ENCODE peak calls at places on chromosomes 2 and 18, in seven cellular contexts. G, M, D, A, X, S and B are unnamed samples.

GRCh38 chr2:20634430-20635095 is 16.3 kb downstream of the HS1BP3 start:
- DNase-seq in G (no peak), S (no peak), A (peak; percentile 6), X (peak; percentile 71), D (no peak), M (peak; percentile 42), B (no peak)

GRCh38 chr2:8154936-8155335 is 526.9 kb upstream of the ID2 start:
- DNase-seq in A (no peak), X (no peak), D (no peak), M (no peak), G (peak; percentile 38), S (no peak), B (no peak)

GRCh38 chr18:35050004-35050623 is 8.9 kb downstream of the MAPRE2 start:
- DNase-seq in A (no peak), D (no peak), S (no peak), X (no peak), G (no peak), M (no peak), B (no peak)

GRCh38 chr2:240914645-240915525 is 8.7 kb downstream of the CROCC2 start:
- DNase-seq in A (no peak), S (no peak), M (peak; percentile 17), D (no peak), G (no peak), X (no peak), B (no peak)

GRCh38 chr2:120893874-120894584 is 158.4 kb downstream of the GLI2 start:
- DNase-seq in S (no peak), D (no peak), G (no peak), A (no peak), X (no peak), M (no peak), B (no peak)

GRCh38 chr18:29164993-29165599 is 988.2 kb upstream of the CDH2 start:
- DNase-seq in D (no peak), G (no peak), A (peak; percentile 63), S (peak; percentile 96), M (no peak), X (no peak), B (peak; percentile 79)

GRCh38 chr2:224576098-224576715 is 9.0 kb downstream of the CUL3 start:
- DNase-seq in A (no peak), M (no peak), S (no peak), G (no peak), X (no peak), D (no peak), B (no peak)

GRCh38 chr2:128632491-128632780 is 313.8 kb upstream of the HS6ST1 start:
- DNase-seq in M (no peak), D (no peak), A (no peak), S (no peak), X (peak; percentile 28), G (no peak), B (no peak)

GRCh38 chr18:79402977-79403722 is 7.4 kb downstream of the NFATC1 start:
- DNase-seq in D (no peak), G (no peak), M (peak; percentile 89), X (peak; percentile 78), A (no peak), S (no peak), B (peak; percentile 68)

GRCh38 chr2:192498747-192499146 is 304.0 kb upstream of the TMEFF2 start:
- DNase-seq in S (peak; percentile 6), M (no peak), D (no peak), X (no peak), A (no peak), G (no peak), B (no peak)

GRCh38 chr2:231696004-231696367 is 12.3 kb upstream of the PTMA start:
- DNase-seq in M (no peak), A (no peak), X (no peak), D (no peak), G (no peak), S (no peak), B (peak; percentile 91)

GRCh38 chr18:55420665-55420964 is 167.4 kb downstream of the TCF4 start:
- DNase-seq in X (no peak), A (no peak), M (no peak), G (no peak), S (no peak), D (no peak), B (no peak)

GRCh38 chr2:1632006-1632348 is 112.3 kb downstream of the PXDN start:
- DNase-seq in D (no peak), G (no peak), S (no peak), M (no peak), X (no peak), A (peak; percentile 57), B (no peak)

GRCh38 chr2:145431181-145431951 is 911.4 kb upstream of the ZEB2 start:
- DNase-seq in A (no peak), S (no peak), X (no peak), D (no peak), M (no peak), G (no peak), B (no peak)

GRCh38 chr2:218879881-218880748 is 537 bp upstream of the WNT10A start:
- DNase-seq in S (peak; percentile 20), D (peak; percentile 77), M (peak; percentile 59), A (no peak), X (no peak), G (peak; percentile 72), B (no peak)

GRCh38 chr2:10584843-10585475 is 104.8 kb downstream of the NOL10 start:
- DNase-seq in X (no peak), S (peak; percentile 92), D (no peak), A (peak; percentile 84), G (no peak), M (no peak), B (peak; percentile 16)

GRCh38 chr2:3054066-3054465 is 323.6 kb downstream of the EIPR1 start:
- DNase-seq in G (no peak), D (no peak), S (no peak), X (no peak), A (no peak), M (no peak), B (no peak)

GRCh38 chr2:59339121-59339836 is 1098.2 kb upstream of the FANCL start:
- DNase-seq in M (no peak), G (no peak), A (no peak), X (no peak), D (no peak), S (no peak), B (no peak)

GRCh38 chr2:53422979-53423378 is 344.6 kb upstream of the CHAC2 start:
- DNase-seq in G (no peak), X (no peak), M (no peak), D (no peak), S (no peak), A (peak; percentile 7), B (peak; percentile 38)

GRCh38 chr18:33826151-33826550 is 248.1 kb downstream of the ASXL3 start:
- DNase-seq in X (no peak), G (no peak), M (no peak), S (no peak), D (no peak), A (no peak), B (no peak)

GRCh38 chr2:42054657-42055430 is 7.0 kb downstream of the PKDCC start:
- DNase-seq in G (no peak), X (no peak), D (no peak), A (no peak), M (no peak), S (no peak), B (no peak)

GRCh38 chr18:59065684-59066083 is 74.0 kb upstream of the SEC11C start:
- DNase-seq in M (no peak), X (no peak), A (no peak), S (no peak), D (no peak), G (no peak), B (no peak)

GRCh38 chr2:199364153-199364552 is 93.6 kb downstream of the SATB2 start:
- DNase-seq in D (no peak), G (no peak), A (no peak), S (no peak), M (no peak), X (no peak), B (no peak)

GRCh38 chr2:223760838-223761502 is 76.4 kb downstream of the AP1S3 start:
- DNase-seq in M (no peak), A (peak; percentile 78), S (peak; percentile 89), D (no peak), G (no peak), X (peak; percentile 57), B (peak; percentile 19)

GRCh38 chr18:61900504-61901281 is 7.9 kb upstream of the RNF152 start:
- DNase-seq in S (no peak), X (no peak), D (no peak), A (no peak), G (no peak), M (no peak), B (no peak)

GRCh38 chr2:74556159-74556558 is 1.6 kb downstream of the DOK1 start:
- DNase-seq in X (no peak), D (no peak), M (no peak), G (no peak), S (no peak), A (no peak), B (no peak)

GRCh38 chr2:224909885-224910517 is 132.3 kb downstream of the DOCK10 start:
- DNase-seq in S (peak; percentile 93), A (no peak), X (peak; percentile 67), G (peak; percentile 30), D (no peak), M (peak; percentile 61), B (peak; percentile 73)

GRCh38 chr18:22286576-22286975 is 117.2 kb downstream of the GATA6 start:
- DNase-seq in X (no peak), A (no peak), S (peak; percentile 58), G (no peak), M (no peak), D (no peak), B (peak; percentile 28)

GRCh38 chr2:22788749-22789148 is 596.2 kb upstream of the KLHL29 start:
- DNase-seq in X (no peak), D (no peak), A (no peak), S (no peak), M (no peak), G (no peak), B (no peak)